ENCODE peak calls at places on chromosome 14, in nine cellular contexts. B, I, T, X, E, R, U, Z and O are unnamed samples. For H3K27me3 and H3K36me3, the result is how much of the 10 kb centered on the place peaks cover.

GRCh38 chr14:98931126-98931525 is 340.9 kb downstream of the BCL11B start:
- DNase-seq in Z (no peak), E (no peak), X (no peak), U (no peak), T (no peak), R (no peak), B (no peak), I (no peak), O (no peak)

GRCh38 chr14:102046337-102047278 is 40.2 kb downstream of the HSP90AA1 start:
- DNase-seq in X (no peak), Z (no peak), U (peak), R (peak), B (peak), I (peak), T (peak), E (no peak), O (peak)

GRCh38 chr14:95679995-95680735 is 6.1 kb upstream of the TCL1B start:
- DNase-seq in B (no peak), T (no peak), I (no peak), E (no peak), X (no peak), R (peak), U (no peak), Z (no peak), O (no peak)

GRCh38 chr14:50396636-50397460 is at the start of gene CDKL1:
- DNase-seq in X (peak), Z (peak), B (peak), R (peak), U (peak), E (peak), T (peak), I (peak), O (peak)

GRCh38 chr14:51066576-51066975 is 28.3 kb downstream of the TRIM9 start:
- DNase-seq in R (no peak), Z (no peak), T (no peak), U (no peak), I (no peak), B (no peak), X (no peak), E (no peak), O (no peak)

GRCh38 chr14:77603654-77604270 is 12.7 kb downstream of the SPTLC2 start:
- DNase-seq in U (no peak), X (no peak), R (no peak), B (peak), I (no peak), E (peak), Z (no peak), T (peak), O (peak)

GRCh38 chr14:69137456-69138188 is 15.3 kb downstream of the DCAF5 start:
- DNase-seq in Z (no peak), I (no peak), R (no peak), B (no peak), T (no peak), E (peak), U (no peak), X (no peak), O (no peak)

GRCh38 chr14:100664841-100665425 is 61.8 kb upstream of the DLK1 start:
- DNase-seq in X (no peak), I (peak), T (no peak), R (peak), E (peak), Z (no peak), U (no peak), B (peak), O (no peak)

GRCh38 chr14:51520087-51520486 is 131.6 kb upstream of the FRMD6 start:
- DNase-seq in R (no peak), E (peak), B (no peak), U (no peak), T (no peak), I (no peak), X (no peak), Z (no peak), O (peak)

GRCh38 chr14:99701260-99701659 is 17.2 kb downstream of the CYP46A1 start:
- DNase-seq in I (no peak), T (no peak), R (no peak), X (no peak), U (no peak), B (no peak), E (no peak), Z (no peak), O (no peak)

GRCh38 chr14:91418387-91419043 is 895 bp upstream of the CCDC88C start:
- DNase-seq in X (peak), Z (peak), I (peak), T (peak), B (peak), U (peak), R (peak), E (no peak), O (peak)

GRCh38 chr14:51018521-51018920 is 74.2 kb upstream of the PYGL start:
- DNase-seq in T (no peak), I (no peak), U (no peak), Z (no peak), R (no peak), B (no peak), E (peak), X (no peak), O (no peak)

GRCh38 chr14:32078030-32078793 is 1.1 kb downstream of the ARHGAP5 start:
- DNase-seq in U (peak), X (peak), Z (no peak), I (peak), E (peak), T (peak), R (no peak), B (peak), O (no peak)

GRCh38 chr14:95533822-95534221 is 1.0 kb upstream of the GLRX5 start:
- DNase-seq in X (no peak), U (no peak), E (no peak), B (no peak), T (no peak), R (peak), Z (no peak), I (no peak), O (no peak)

GRCh38 chr14:77882631-77883030 is 82.7 kb downstream of the ADCK1 start:
- DNase-seq in R (no peak), U (no peak), B (no peak), I (peak), E (no peak), T (no peak), Z (no peak), X (no peak), O (no peak)

GRCh38 chr14:31943217-31943616 is 133.9 kb upstream of the ARHGAP5 start:
- DNase-seq in U (no peak), R (no peak), X (no peak), B (no peak), E (no peak), T (no peak), Z (no peak), I (no peak), O (no peak)

GRCh38 chr14:31243860-31244259 is 36.3 kb upstream of the HECTD1 start:
- DNase-seq in X (no peak), R (peak), E (no peak), B (no peak), I (no peak), U (no peak), T (no peak), Z (no peak), O (peak)

GRCh38 chr14:59969319-59969718 is 49.4 kb downstream of the LRRC9 start:
- DNase-seq in U (no peak), B (no peak), R (no peak), Z (no peak), I (no peak), E (peak), X (peak), T (no peak), O (peak)

GRCh38 chr14:105918496-105919262 is 392.3 kb downstream of the TMEM121 start:
- DNase-seq in T (peak), I (no peak), R (no peak), X (no peak), U (peak), E (no peak), B (peak), Z (no peak), O (no peak)

GRCh38 chr14:89618821-89619551 is 202.0 kb upstream of the FOXN3 start:
- DNase-seq in B (peak), U (peak), T (peak), X (peak), I (peak), E (peak), Z (no peak), R (peak), O (peak)

GRCh38 chr14:77562681-77563080 is 53.8 kb downstream of the SPTLC2 start:
- DNase-seq in X (peak), U (no peak), I (no peak), E (peak), R (no peak), B (no peak), Z (no peak), T (no peak), O (no peak)

GRCh38 chr14:100539766-100540140 is 47.5 kb downstream of the BEGAIN start:
- DNase-seq in E (no peak), T (no peak), B (no peak), X (no peak), U (peak), I (no peak), Z (no peak), R (no peak), O (no peak)

GRCh38 chr14:103629503-103630121 is 601 bp downstream of the KLC1 start:
- DNase-seq in U (peak), R (peak), I (peak), E (no peak), B (peak), Z (no peak), T (peak), X (no peak), O (no peak)

GRCh38 chr14:38419579-38419978 is 163.7 kb upstream of the CLEC14A start:
- DNase-seq in U (no peak), R (no peak), X (no peak), B (no peak), E (peak), Z (no peak), T (no peak), I (no peak), O (no peak)

GRCh38 chr14:56687123-56687522 is 107.5 kb downstream of the TMEM260 start:
- DNase-seq in Z (no peak), I (no peak), R (no peak), X (no peak), T (no peak), E (no peak), U (no peak), B (no peak), O (no peak)

GRCh38 chr14:31207746-31208545 is at the start of gene HECTD1:
- DNase-seq in E (peak), R (peak), T (peak), X (peak), Z (peak), U (peak), I (peak), B (peak), O (peak)

GRCh38 chr14:69354383-69355154 is 43.5 kb downstream of the ERH start:
- DNase-seq in R (no peak), U (no peak), I (no peak), B (no peak), E (no peak), T (no peak), X (no peak), Z (no peak), O (peak)

GRCh38 chr14:38549549-38549948 is 293.7 kb upstream of the CLEC14A start:
- DNase-seq in I (no peak), U (no peak), B (no peak), R (no peak), T (no peak), X (no peak), E (no peak), Z (no peak), O (no peak)

GRCh38 chr14:104657563-104658324 is 31.7 kb upstream of the INF2 start:
- DNase-seq in X (no peak), Z (no peak), E (no peak), R (peak), T (no peak), B (no peak), I (no peak), U (no peak), O (no peak)
- H3K27me3 ChIP-seq in X (under half), Z (under half), E (under half), R (under half), T (under half), B (under half), I (under half), U (under half), O (under half)

GRCh38 chr14:23895480-23895879 is 58.1 kb upstream of the DHRS4 start:
- DNase-seq in U (no peak), E (no peak), I (no peak), R (no peak), X (no peak), B (no peak), Z (no peak), T (no peak), O (no peak)
- TF ChIP-seq CTCF in U (no peak), E (no peak), I (no peak), R (no peak), X (peak), B (no peak), Z (peak), T (no peak), O (no peak)

GRCh38 chr14:63992858-63993257 is 140.1 kb downstream of the SYNE2 start:
- DNase-seq in T (no peak), E (no peak), Z (no peak), R (no peak), U (no peak), B (no peak), X (no peak), I (no peak), O (peak)
- H3K36me3 ChIP-seq in T (under half), E (under half), Z (under half), R (under half), U (under half), B (half or more), X (under half), I (under half), O (under half)

DNA sequence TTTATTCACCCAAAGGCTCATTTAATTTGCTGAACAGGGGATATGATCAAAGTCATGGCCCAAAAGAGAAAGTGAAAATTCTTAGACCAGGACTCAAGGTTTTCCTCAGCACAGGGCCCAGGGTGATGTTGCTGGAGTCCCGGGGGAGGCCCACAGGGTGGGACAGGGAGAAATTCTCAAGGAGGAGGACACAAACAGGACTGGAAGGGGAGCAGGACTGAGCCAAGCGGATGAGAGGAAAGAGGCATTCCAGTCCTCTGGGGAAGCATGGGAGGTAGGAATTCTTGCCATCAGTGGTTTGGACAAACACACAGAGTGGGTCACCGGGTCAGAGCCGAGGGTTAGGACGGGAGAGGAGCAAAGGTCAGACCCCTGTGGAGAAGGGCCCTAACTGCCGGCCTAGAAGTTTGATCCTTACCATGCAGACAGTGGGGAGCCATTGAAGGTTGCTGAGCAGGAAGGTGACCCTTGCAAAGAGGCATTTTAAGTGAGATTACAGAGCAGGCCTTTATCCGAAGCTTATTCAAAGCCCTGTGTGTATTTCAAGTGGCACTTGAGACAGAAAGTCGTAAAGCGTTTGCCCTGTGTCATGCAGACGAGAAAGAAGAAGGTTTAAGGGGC is 68.4 kb upstream of the PTGR2 start:
- DNase-seq in R (peak), E (no peak), B (no peak), I (no peak), X (no peak), T (no peak), Z (no peak), U (no peak), O (no peak)
- H3K27me3 ChIP-seq in R (under half), E (under half), B (under half), I (under half), X (under half), T (under half), Z (under half), U (under half), O (under half)

GRCh38 chr14:92455231-92455630 is 58.4 kb upstream of the RIN3 start:
- DNase-seq in Z (no peak), U (no peak), T (no peak), E (no peak), B (no peak), I (no peak), R (no peak), X (no peak), O (no peak)

GRCh38 chr14:92458136-92458958 is 55.2 kb upstream of the RIN3 start:
- DNase-seq in B (no peak), E (no peak), R (no peak), Z (no peak), T (no peak), U (no peak), I (no peak), X (no peak), O (no peak)

GRCh38 chr14:92457018-92457565 is 56.5 kb upstream of the RIN3 start:
- DNase-seq in T (no peak), Z (no peak), X (no peak), I (no peak), R (no peak), E (no peak), B (no peak), U (no peak), O (no peak)

GRCh38 chr14:92458959-92459478 is 54.6 kb upstream of the RIN3 start:
- DNase-seq in U (no peak), I (no peak), Z (no peak), R (no peak), E (no peak), T (no peak), B (no peak), X (no peak), O (no peak)

DNA sequence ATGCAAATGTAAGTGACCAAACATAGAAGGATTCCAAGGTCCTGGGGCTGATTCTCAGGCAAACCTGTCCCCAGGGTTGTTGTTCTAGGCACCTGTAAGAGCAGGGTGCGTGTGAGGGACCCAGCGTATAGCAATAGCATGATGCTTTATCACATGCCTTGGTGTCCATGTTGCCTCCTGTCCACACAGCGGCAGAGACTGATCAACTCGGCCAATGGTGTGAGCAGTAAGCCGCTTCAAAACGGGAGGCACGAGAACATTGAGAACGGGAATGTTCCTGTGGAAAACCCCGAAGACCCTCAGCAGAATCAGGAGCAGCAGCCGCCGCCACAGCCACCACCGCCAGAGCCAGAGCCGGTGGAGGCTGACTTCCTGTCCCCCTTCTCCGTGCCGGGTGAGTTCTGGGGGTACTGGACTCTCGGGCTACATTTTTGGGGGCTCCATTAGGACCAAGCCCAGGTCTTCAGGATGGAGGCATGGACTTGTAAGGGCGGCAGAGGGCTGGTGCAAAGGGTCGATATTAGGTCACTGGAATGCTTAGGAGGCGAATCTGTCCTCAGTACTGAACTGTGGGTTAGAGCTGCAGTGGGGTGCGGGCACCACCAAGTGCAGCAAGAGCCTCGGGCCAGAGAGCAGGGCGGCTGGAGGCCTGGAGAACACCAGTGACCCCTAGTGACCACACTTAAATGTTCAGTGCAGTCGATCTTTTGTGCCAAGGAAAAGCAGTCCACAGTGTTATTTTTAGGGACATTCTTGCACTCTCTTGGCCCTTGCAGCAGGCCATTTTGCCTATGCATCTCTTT is 57.2 kb upstream of the RIN3 start:
- DNase-seq in Z (peak), B (peak), T (peak), R (peak), X (peak), I (no peak), U (peak), E (peak), O (peak)
- TF ChIP-seq CTCF in Z (peak), B (peak), T (peak), R (peak), X (peak), I (peak), U (peak), E (peak), O (peak)

GRCh38 chr14:81465507-81466228 is 65.5 kb upstream of the STON2 start:
- DNase-seq in Z (no peak), E (no peak), X (no peak), R (no peak), T (peak), B (no peak), I (no peak), U (peak), O (no peak)
- H3K36me3 ChIP-seq in Z (under half), E (under half), X (under half), R (under half), T (under half), B (under half), I (under half), U (under half), O (under half)

GRCh38 chr14:75969126-75969525 is 12.7 kb downstream of the TGFB3 start:
- DNase-seq in R (no peak), I (no peak), T (no peak), E (no peak), Z (no peak), U (no peak), X (no peak), B (no peak), O (no peak)
- H3K27me3 ChIP-seq in R (under half), I (under half), T (under half), E (under half), Z (under half), U (under half), X (under half), B (under half), O (under half)